ENCODE peak calls at places on chromosome 10, in nine cellular contexts. One of them, this sample, is unnamed.

GRCh38 chr10:18713077-18713476 is 53.8 kb downstream of the ARL5B start:
- DNase-seq in GM23338: no peak
- DNase-seq in CD8-positive, alpha-beta T cell: no peak
- DNase-seq in GM23248: peak; percentile 95
- DNase-seq in heart right ventricle: no peak
- DNase-seq in thoracic aorta: no peak
- DNase-seq in iPS DF 6.9: no peak
- DNase-seq in cardiac muscle cell: no peak
- DNase-seq in hepatocyte: peak; percentile 70
- DNase-seq in this sample: no peak

GRCh38 chr10:119526606-119527592 is 15.6 kb downstream of the RGS10 start:
- DNase-seq in GM23338: peak; percentile 53
- DNase-seq in CD8-positive, alpha-beta T cell: peak; percentile 50
- DNase-seq in heart right ventricle: no peak
- DNase-seq in thoracic aorta: no peak
- DNase-seq in iPS DF 6.9: no peak
- DNase-seq in cardiac muscle cell: no peak
- DNase-seq in GM23248: no peak
- DNase-seq in hepatocyte: no peak
- DNase-seq in this sample: no peak

GRCh38 chr10:73281097-73281496 is 28.7 kb upstream of the MRPS16 start:
- DNase-seq in thoracic aorta: no peak
- DNase-seq in iPS DF 6.9: no peak
- DNase-seq in cardiac muscle cell: no peak
- DNase-seq in hepatocyte: no peak
- DNase-seq in GM23338: no peak
- DNase-seq in heart right ventricle: no peak
- DNase-seq in CD8-positive, alpha-beta T cell: no peak
- DNase-seq in GM23248: no peak
- DNase-seq in this sample: no peak

GRCh38 chr10:124997791-124998623 is 56.1 kb downstream of the ZRANB1 start:
- DNase-seq in thoracic aorta: no peak
- DNase-seq in iPS DF 6.9: no peak
- DNase-seq in GM23248: no peak
- DNase-seq in CD8-positive, alpha-beta T cell: no peak
- DNase-seq in heart right ventricle: no peak
- DNase-seq in hepatocyte: no peak
- DNase-seq in cardiac muscle cell: no peak
- DNase-seq in GM23338: no peak
- DNase-seq in this sample: peak; percentile 5

GRCh38 chr10:8640878-8641277 is 586.4 kb downstream of the GATA3 start:
- DNase-seq in CD8-positive, alpha-beta T cell: no peak
- DNase-seq in heart right ventricle: no peak
- DNase-seq in thoracic aorta: no peak
- DNase-seq in cardiac muscle cell: no peak
- DNase-seq in GM23248: no peak
- DNase-seq in iPS DF 6.9: no peak
- DNase-seq in hepatocyte: no peak
- DNase-seq in GM23338: no peak
- DNase-seq in this sample: no peak

GRCh38 chr10:91709394-91709798 is 76.5 kb upstream of the PPP1R3C start:
- DNase-seq in GM23338: no peak
- DNase-seq in hepatocyte: no peak
- DNase-seq in CD8-positive, alpha-beta T cell: no peak
- DNase-seq in cardiac muscle cell: no peak
- DNase-seq in GM23248: no peak
- DNase-seq in thoracic aorta: no peak
- DNase-seq in heart right ventricle: no peak
- DNase-seq in iPS DF 6.9: no peak
- DNase-seq in this sample: no peak

GRCh38 chr10:20658158-20658557 is 239.0 kb downstream of the NEBL start:
- DNase-seq in CD8-positive, alpha-beta T cell: no peak
- DNase-seq in thoracic aorta: no peak
- DNase-seq in GM23248: no peak
- DNase-seq in cardiac muscle cell: no peak
- DNase-seq in GM23338: no peak
- DNase-seq in hepatocyte: no peak
- DNase-seq in heart right ventricle: no peak
- DNase-seq in iPS DF 6.9: no peak
- DNase-seq in this sample: no peak

GRCh38 chr10:370222-370825 is 235.1 kb downstream of the ZMYND11 start:
- DNase-seq in GM23338: no peak
- DNase-seq in hepatocyte: no peak
- DNase-seq in cardiac muscle cell: no peak
- DNase-seq in heart right ventricle: no peak
- DNase-seq in GM23248: peak; percentile 12
- DNase-seq in thoracic aorta: no peak
- DNase-seq in CD8-positive, alpha-beta T cell: no peak
- DNase-seq in iPS DF 6.9: no peak
- DNase-seq in this sample: no peak

GRCh38 chr10:113961261-113961938 is 82.3 kb upstream of the ADRB1 start:
- DNase-seq in iPS DF 6.9: no peak
- DNase-seq in CD8-positive, alpha-beta T cell: peak; percentile 80
- DNase-seq in thoracic aorta: no peak
- DNase-seq in cardiac muscle cell: no peak
- DNase-seq in GM23248: no peak
- DNase-seq in heart right ventricle: no peak
- DNase-seq in hepatocyte: peak; percentile 32
- DNase-seq in GM23338: no peak
- DNase-seq in this sample: peak; percentile 44

GRCh38 chr10:93071177-93071472 is 2.6 kb upstream of the CYP26A1 start:
- DNase-seq in cardiac muscle cell: no peak
- DNase-seq in hepatocyte: no peak
- DNase-seq in GM23248: no peak
- DNase-seq in GM23338: no peak
- DNase-seq in thoracic aorta: no peak
- DNase-seq in heart right ventricle: no peak
- DNase-seq in CD8-positive, alpha-beta T cell: no peak
- DNase-seq in iPS DF 6.9: no peak
- DNase-seq in this sample: no peak

GRCh38 chr10:129945941-129946760 is 17.9 kb downstream of the EBF3 start:
- DNase-seq in GM23248: peak; percentile 47
- DNase-seq in CD8-positive, alpha-beta T cell: no peak
- DNase-seq in iPS DF 6.9: no peak
- DNase-seq in cardiac muscle cell: no peak
- DNase-seq in GM23338: no peak
- DNase-seq in hepatocyte: no peak
- DNase-seq in thoracic aorta: no peak
- DNase-seq in heart right ventricle: no peak
- DNase-seq in this sample: no peak

GRCh38 chr10:96387151-96387550 is 28.3 kb upstream of the OPALIN start:
- DNase-seq in CD8-positive, alpha-beta T cell: no peak
- DNase-seq in thoracic aorta: no peak
- DNase-seq in GM23338: no peak
- DNase-seq in hepatocyte: no peak
- DNase-seq in cardiac muscle cell: no peak
- DNase-seq in heart right ventricle: no peak
- DNase-seq in GM23248: peak; percentile 55
- DNase-seq in iPS DF 6.9: no peak
- DNase-seq in this sample: no peak

GRCh38 chr10:6186894-6187256 is 15.9 kb upstream of the PFKFB3 start:
- DNase-seq in hepatocyte: no peak
- DNase-seq in CD8-positive, alpha-beta T cell: no peak
- DNase-seq in thoracic aorta: no peak
- DNase-seq in iPS DF 6.9: no peak
- DNase-seq in GM23248: no peak
- DNase-seq in GM23338: no peak
- DNase-seq in cardiac muscle cell: no peak
- DNase-seq in heart right ventricle: no peak
- DNase-seq in this sample: no peak

GRCh38 chr10:6916601-6917000 is 336.5 kb upstream of the PRKCQ start:
- DNase-seq in hepatocyte: no peak
- DNase-seq in iPS DF 6.9: no peak
- DNase-seq in GM23248: no peak
- DNase-seq in CD8-positive, alpha-beta T cell: no peak
- DNase-seq in GM23338: no peak
- DNase-seq in cardiac muscle cell: no peak
- DNase-seq in heart right ventricle: no peak
- DNase-seq in thoracic aorta: no peak
- DNase-seq in this sample: no peak

GRCh38 chr10:34313353-34313752 is 501.7 kb downstream of the PARD3 start:
- DNase-seq in cardiac muscle cell: no peak
- DNase-seq in CD8-positive, alpha-beta T cell: no peak
- DNase-seq in iPS DF 6.9: no peak
- DNase-seq in GM23338: no peak
- DNase-seq in thoracic aorta: no peak
- DNase-seq in heart right ventricle: no peak
- DNase-seq in hepatocyte: no peak
- DNase-seq in GM23248: no peak
- DNase-seq in this sample: no peak

GRCh38 chr10:82762641-82763040 is 887.6 kb downstream of the NRG3 start:
- DNase-seq in GM23338: no peak
- DNase-seq in CD8-positive, alpha-beta T cell: no peak
- DNase-seq in heart right ventricle: no peak
- DNase-seq in GM23248: no peak
- DNase-seq in hepatocyte: no peak
- DNase-seq in cardiac muscle cell: no peak
- DNase-seq in iPS DF 6.9: no peak
- DNase-seq in thoracic aorta: no peak
- DNase-seq in this sample: no peak

GRCh38 chr10:128069351-128070051 is 56.7 kb downstream of the MKI67 start:
- DNase-seq in GM23248: peak; percentile 86
- DNase-seq in hepatocyte: peak; percentile 89
- DNase-seq in thoracic aorta: no peak
- DNase-seq in heart right ventricle: peak; percentile 73
- DNase-seq in GM23338: peak; percentile 87
- DNase-seq in cardiac muscle cell: peak; percentile 84
- DNase-seq in iPS DF 6.9: no peak
- DNase-seq in CD8-positive, alpha-beta T cell: peak; percentile 74
- DNase-seq in this sample: peak; percentile 80

GRCh38 chr10:82609845-82610244 is 734.9 kb downstream of the NRG3 start:
- DNase-seq in GM23338: peak; percentile 10
- DNase-seq in GM23248: no peak
- DNase-seq in iPS DF 6.9: no peak
- DNase-seq in hepatocyte: no peak
- DNase-seq in heart right ventricle: no peak
- DNase-seq in CD8-positive, alpha-beta T cell: no peak
- DNase-seq in thoracic aorta: no peak
- DNase-seq in cardiac muscle cell: no peak
- DNase-seq in this sample: no peak

GRCh38 chr10:82889703-82890102 is 1014.7 kb downstream of the NRG3 start:
- DNase-seq in cardiac muscle cell: no peak
- DNase-seq in iPS DF 6.9: no peak
- DNase-seq in CD8-positive, alpha-beta T cell: no peak
- DNase-seq in GM23338: peak; percentile 12
- DNase-seq in GM23248: no peak
- DNase-seq in thoracic aorta: no peak
- DNase-seq in heart right ventricle: no peak
- DNase-seq in hepatocyte: no peak
- DNase-seq in this sample: no peak

GRCh38 chr10:116082762-116083161 is 190.2 kb downstream of the GFRA1 start:
- DNase-seq in hepatocyte: no peak
- DNase-seq in cardiac muscle cell: no peak
- DNase-seq in GM23248: no peak
- DNase-seq in iPS DF 6.9: no peak
- DNase-seq in CD8-positive, alpha-beta T cell: no peak
- DNase-seq in heart right ventricle: no peak
- DNase-seq in thoracic aorta: no peak
- DNase-seq in GM23338: no peak
- DNase-seq in this sample: no peak

GRCh38 chr10:116082211-116082610 is 190.8 kb downstream of the GFRA1 start:
- DNase-seq in CD8-positive, alpha-beta T cell: no peak
- DNase-seq in hepatocyte: no peak
- DNase-seq in heart right ventricle: no peak
- DNase-seq in GM23338: no peak
- DNase-seq in thoracic aorta: no peak
- DNase-seq in GM23248: no peak
- DNase-seq in iPS DF 6.9: no peak
- DNase-seq in cardiac muscle cell: no peak
- DNase-seq in this sample: no peak

GRCh38 chr10:116080553-116080952 is 192.5 kb downstream of the GFRA1 start:
- DNase-seq in cardiac muscle cell: no peak
- DNase-seq in GM23338: peak; percentile 70
- DNase-seq in GM23248: peak; percentile 35
- DNase-seq in thoracic aorta: no peak
- DNase-seq in hepatocyte: no peak
- DNase-seq in CD8-positive, alpha-beta T cell: no peak
- DNase-seq in iPS DF 6.9: peak; percentile 45
- DNase-seq in heart right ventricle: no peak
- DNase-seq in this sample: no peak

GRCh38 chr10:116076616-116077015 is 196.4 kb downstream of the GFRA1 start:
- DNase-seq in cardiac muscle cell: no peak
- DNase-seq in iPS DF 6.9: no peak
- DNase-seq in GM23248: no peak
- DNase-seq in GM23338: no peak
- DNase-seq in hepatocyte: no peak
- DNase-seq in thoracic aorta: no peak
- DNase-seq in CD8-positive, alpha-beta T cell: no peak
- DNase-seq in heart right ventricle: no peak
- DNase-seq in this sample: no peak

GRCh38 chr10:116079355-116079754 is 193.7 kb downstream of the GFRA1 start:
- DNase-seq in thoracic aorta: no peak
- DNase-seq in CD8-positive, alpha-beta T cell: no peak
- DNase-seq in GM23248: no peak
- DNase-seq in iPS DF 6.9: no peak
- DNase-seq in heart right ventricle: no peak
- DNase-seq in cardiac muscle cell: no peak
- DNase-seq in GM23338: peak; percentile 9
- DNase-seq in hepatocyte: no peak
- DNase-seq in this sample: no peak
- H3K4me1 ChIP-seq in thoracic aorta: no peaks in the 10 kb centered on the region
- H3K4me1 ChIP-seq in CD8-positive, alpha-beta T cell: no peaks in the 10 kb centered on the region
- H3K4me1 ChIP-seq in GM23248: peaks cover 6% of the 10 kb centered on the region
- H3K4me1 ChIP-seq in iPS DF 6.9: no peaks in the 10 kb centered on the region
- H3K4me1 ChIP-seq in heart right ventricle: no peaks in the 10 kb centered on the region
- H3K4me1 ChIP-seq in cardiac muscle cell: no peaks in the 10 kb centered on the region
- H3K4me1 ChIP-seq in GM23338: no peaks in the 10 kb centered on the region
- H3K4me1 ChIP-seq in hepatocyte: no peaks in the 10 kb centered on the region
- H3K4me1 ChIP-seq in this sample: no peaks in the 10 kb centered on the region

GRCh38 chr10:100800931-100801330 is 55.5 kb downstream of the PAX2 start:
- DNase-seq in GM23338: no peak
- DNase-seq in iPS DF 6.9: no peak
- DNase-seq in thoracic aorta: no peak
- DNase-seq in CD8-positive, alpha-beta T cell: no peak
- DNase-seq in hepatocyte: no peak
- DNase-seq in heart right ventricle: no peak
- DNase-seq in cardiac muscle cell: no peak
- DNase-seq in GM23248: no peak
- DNase-seq in this sample: no peak
- H3K4me1 ChIP-seq in GM23338: peaks cover 14% of the 10 kb centered on the region
- H3K4me1 ChIP-seq in iPS DF 6.9: peaks cover 3% of the 10 kb centered on the region
- H3K4me1 ChIP-seq in thoracic aorta: no peaks in the 10 kb centered on the region
- H3K4me1 ChIP-seq in CD8-positive, alpha-beta T cell: no peaks in the 10 kb centered on the region
- H3K4me1 ChIP-seq in hepatocyte: no peaks in the 10 kb centered on the region
- H3K4me1 ChIP-seq in heart right ventricle: no peaks in the 10 kb centered on the region
- H3K4me1 ChIP-seq in cardiac muscle cell: peaks cover 3% of the 10 kb centered on the region
- H3K4me1 ChIP-seq in GM23248: no peaks in the 10 kb centered on the region
- H3K4me1 ChIP-seq in this sample: no peaks in the 10 kb centered on the region

GRCh38 chr10:86954681-86955500 is 2.5 kb downstream of the MMRN2 start:
- DNase-seq in cardiac muscle cell: no peak
- DNase-seq in iPS DF 6.9: no peak
- DNase-seq in CD8-positive, alpha-beta T cell: no peak
- DNase-seq in GM23248: no peak
- DNase-seq in heart right ventricle: no peak
- DNase-seq in thoracic aorta: peak; percentile 0
- DNase-seq in GM23338: no peak
- DNase-seq in hepatocyte: peak; percentile 13
- DNase-seq in this sample: no peak
- H3K4me1 ChIP-seq in cardiac muscle cell: peaks cover 41% of the 10 kb centered on the region
- H3K4me1 ChIP-seq in iPS DF 6.9: peaks cover 39% of the 10 kb centered on the region
- H3K4me1 ChIP-seq in CD8-positive, alpha-beta T cell: peaks cover 11% of the 10 kb centered on the region
- H3K4me1 ChIP-seq in GM23248: peaks cover 22% of the 10 kb centered on the region
- H3K4me1 ChIP-seq in heart right ventricle: peaks cover 96% of the 10 kb centered on the region
- H3K4me1 ChIP-seq in thoracic aorta: peaks cover 66% of the 10 kb centered on the region
- H3K4me1 ChIP-seq in GM23338: peaks cover 66% of the 10 kb centered on the region
- H3K4me1 ChIP-seq in hepatocyte: peaks cover 35% of the 10 kb centered on the region
- H3K4me1 ChIP-seq in this sample: peaks cover 6% of the 10 kb centered on the region

GRCh38 chr10:71835671-71836593 is 15.1 kb downstream of the PSAP start:
- DNase-seq in heart right ventricle: peak; percentile 69
- DNase-seq in CD8-positive, alpha-beta T cell: no peak
- DNase-seq in hepatocyte: peak; percentile 46
- DNase-seq in GM23338: no peak
- DNase-seq in iPS DF 6.9: no peak
- DNase-seq in cardiac muscle cell: peak; percentile 46
- DNase-seq in thoracic aorta: peak; percentile 84
- DNase-seq in GM23248: peak; percentile 98
- DNase-seq in this sample: peak; percentile 65
- H3K4me1 ChIP-seq in heart right ventricle: peaks cover 84% of the 10 kb centered on the region
- H3K4me1 ChIP-seq in CD8-positive, alpha-beta T cell: peaks cover 11% of the 10 kb centered on the region
- H3K4me1 ChIP-seq in hepatocyte: peaks cover 45% of the 10 kb centered on the region
- H3K4me1 ChIP-seq in GM23338: peaks cover 40% of the 10 kb centered on the region
- H3K4me1 ChIP-seq in iPS DF 6.9: peaks cover 8% of the 10 kb centered on the region
- H3K4me1 ChIP-seq in cardiac muscle cell: peaks cover 39% of the 10 kb centered on the region
- H3K4me1 ChIP-seq in thoracic aorta: peaks cover 36% of the 10 kb centered on the region
- H3K4me1 ChIP-seq in GM23248: peaks cover 62% of the 10 kb centered on the region
- H3K4me1 ChIP-seq in this sample: peaks cover 48% of the 10 kb centered on the region

This sample was measured in transverse colon.